ENCODE peak calls at places on chromosome 20, in eight cellular contexts. One of them, this sample, is unnamed. For H3K4me1, the result is how much of the 10 kb centered on the place peaks cover.

GRCh38 chr20:52899221-52899620 is 72.9 kb upstream of the TSHZ2 start:
- DNase-seq in ovary: no peak
- DNase-seq in HepG2: no peak
- DNase-seq in naive thymus-derived CD4-positive, alpha-beta T cell: no peak
- DNase-seq in left ventricle myocardium inferior: no peak
- DNase-seq in A673: no peak
- DNase-seq in hepatocyte: no peak
- DNase-seq in GM23338: no peak
- DNase-seq in this sample: no peak

GRCh38 chr20:23270427-23270911 is 80.1 kb upstream of the NXT1 start:
- DNase-seq in naive thymus-derived CD4-positive, alpha-beta T cell: no peak
- DNase-seq in GM23338: no peak
- DNase-seq in ovary: no peak
- DNase-seq in left ventricle myocardium inferior: no peak
- DNase-seq in hepatocyte: peak
- DNase-seq in HepG2: peak
- DNase-seq in A673: no peak
- DNase-seq in this sample: no peak

GRCh38 chr20:62595069-62595468 is 47.2 kb upstream of the SLCO4A1 start:
- DNase-seq in naive thymus-derived CD4-positive, alpha-beta T cell: no peak
- DNase-seq in GM23338: no peak
- DNase-seq in HepG2: no peak
- DNase-seq in A673: no peak
- DNase-seq in left ventricle myocardium inferior: no peak
- DNase-seq in hepatocyte: no peak
- DNase-seq in ovary: no peak
- DNase-seq in this sample: no peak

GRCh38 chr20:19416627-19417026 is 204.2 kb downstream of the SLC24A3 start:
- DNase-seq in HepG2: no peak
- DNase-seq in GM23338: no peak
- DNase-seq in left ventricle myocardium inferior: no peak
- DNase-seq in naive thymus-derived CD4-positive, alpha-beta T cell: no peak
- DNase-seq in ovary: no peak
- DNase-seq in A673: peak
- DNase-seq in hepatocyte: no peak
- DNase-seq in this sample: no peak

GRCh38 chr20:23746321-23746720 is 4.4 kb downstream of the CST1 start:
- DNase-seq in A673: no peak
- DNase-seq in naive thymus-derived CD4-positive, alpha-beta T cell: no peak
- DNase-seq in hepatocyte: no peak
- DNase-seq in GM23338: no peak
- DNase-seq in ovary: no peak
- DNase-seq in HepG2: no peak
- DNase-seq in left ventricle myocardium inferior: no peak
- DNase-seq in this sample: no peak

GRCh38 chr20:19265646-19266374 is 53.4 kb downstream of the SLC24A3 start:
- DNase-seq in HepG2: peak
- DNase-seq in A673: no peak
- DNase-seq in hepatocyte: no peak
- DNase-seq in ovary: no peak
- DNase-seq in naive thymus-derived CD4-positive, alpha-beta T cell: no peak
- DNase-seq in left ventricle myocardium inferior: no peak
- DNase-seq in GM23338: peak
- DNase-seq in this sample: peak

GRCh38 chr20:23200914-23201313 is 114.8 kb upstream of the CD93 start:
- DNase-seq in GM23338: peak
- DNase-seq in ovary: no peak
- DNase-seq in HepG2: peak
- DNase-seq in left ventricle myocardium inferior: no peak
- DNase-seq in hepatocyte: peak
- DNase-seq in A673: peak
- DNase-seq in naive thymus-derived CD4-positive, alpha-beta T cell: no peak
- DNase-seq in this sample: peak

GRCh38 chr20:64228751-64229518 is 26.6 kb upstream of the PCMTD2 start:
- DNase-seq in naive thymus-derived CD4-positive, alpha-beta T cell: no peak
- DNase-seq in hepatocyte: no peak
- DNase-seq in HepG2: no peak
- DNase-seq in GM23338: no peak
- DNase-seq in left ventricle myocardium inferior: no peak
- DNase-seq in ovary: no peak
- DNase-seq in A673: no peak
- DNase-seq in this sample: no peak

GRCh38 chr20:62027116-62027515 is 38.6 kb downstream of the TAF4 start:
- DNase-seq in naive thymus-derived CD4-positive, alpha-beta T cell: no peak
- DNase-seq in GM23338: no peak
- DNase-seq in A673: no peak
- DNase-seq in HepG2: no peak
- DNase-seq in hepatocyte: no peak
- DNase-seq in ovary: no peak
- DNase-seq in left ventricle myocardium inferior: no peak
- DNase-seq in this sample: no peak

GRCh38 chr20:25407311-25408169 is at the start of gene GINS1:
- DNase-seq in hepatocyte: peak
- DNase-seq in A673: peak
- DNase-seq in left ventricle myocardium inferior: peak
- DNase-seq in GM23338: peak
- DNase-seq in naive thymus-derived CD4-positive, alpha-beta T cell: peak
- DNase-seq in HepG2: peak
- DNase-seq in ovary: peak
- DNase-seq in this sample: peak

GRCh38 chr20:58634121-58634817 is 16.8 kb upstream of the STX16 start:
- DNase-seq in ovary: peak
- DNase-seq in GM23338: no peak
- DNase-seq in hepatocyte: no peak
- DNase-seq in left ventricle myocardium inferior: no peak
- DNase-seq in naive thymus-derived CD4-positive, alpha-beta T cell: no peak
- DNase-seq in A673: peak
- DNase-seq in HepG2: no peak
- DNase-seq in this sample: no peak

GRCh38 chr20:568865-569415 is 25.4 kb upstream of the CSNK2A1 start:
- DNase-seq in GM23338: peak
- DNase-seq in naive thymus-derived CD4-positive, alpha-beta T cell: no peak
- DNase-seq in ovary: no peak
- DNase-seq in hepatocyte: no peak
- DNase-seq in A673: no peak
- DNase-seq in HepG2: no peak
- DNase-seq in left ventricle myocardium inferior: no peak
- DNase-seq in this sample: no peak

GRCh38 chr20:574297-574942 is 30.8 kb upstream of the CSNK2A1 start:
- DNase-seq in left ventricle myocardium inferior: peak
- DNase-seq in GM23338: peak
- DNase-seq in A673: no peak
- DNase-seq in hepatocyte: no peak
- DNase-seq in ovary: no peak
- DNase-seq in HepG2: no peak
- DNase-seq in naive thymus-derived CD4-positive, alpha-beta T cell: no peak
- DNase-seq in this sample: no peak

GRCh38 chr20:573414-574296 is 30.1 kb upstream of the CSNK2A1 start:
- DNase-seq in A673: no peak
- DNase-seq in ovary: no peak
- DNase-seq in left ventricle myocardium inferior: no peak
- DNase-seq in naive thymus-derived CD4-positive, alpha-beta T cell: no peak
- DNase-seq in GM23338: no peak
- DNase-seq in hepatocyte: no peak
- DNase-seq in HepG2: no peak
- DNase-seq in this sample: no peak

GRCh38 chr20:572752-573151 is 29.2 kb upstream of the CSNK2A1 start:
- DNase-seq in hepatocyte: no peak
- DNase-seq in naive thymus-derived CD4-positive, alpha-beta T cell: no peak
- DNase-seq in HepG2: no peak
- DNase-seq in ovary: no peak
- DNase-seq in left ventricle myocardium inferior: peak
- DNase-seq in A673: no peak
- DNase-seq in GM23338: no peak
- DNase-seq in this sample: no peak

GRCh38 chr20:571754-572331 is 28.3 kb upstream of the CSNK2A1 start:
- DNase-seq in left ventricle myocardium inferior: peak
- DNase-seq in HepG2: no peak
- DNase-seq in naive thymus-derived CD4-positive, alpha-beta T cell: no peak
- DNase-seq in ovary: peak
- DNase-seq in GM23338: peak
- DNase-seq in hepatocyte: peak
- DNase-seq in A673: no peak
- DNase-seq in this sample: peak
- H3K4me3 ChIP-seq in left ventricle myocardium inferior: peak
- H3K4me3 ChIP-seq in HepG2: no peak
- H3K4me3 ChIP-seq in naive thymus-derived CD4-positive, alpha-beta T cell: no peak
- H3K4me3 ChIP-seq in ovary: no peak
- H3K4me3 ChIP-seq in GM23338: peak
- H3K4me3 ChIP-seq in hepatocyte: no peak
- H3K4me3 ChIP-seq in A673: no peak
- H3K4me3 ChIP-seq in this sample: no peak

GRCh38 chr20:32582659-32583580 is 2.2 kb downstream of the NOL4L start:
- DNase-seq in naive thymus-derived CD4-positive, alpha-beta T cell: peak
- DNase-seq in HepG2: no peak
- DNase-seq in A673: no peak
- DNase-seq in hepatocyte: peak
- DNase-seq in left ventricle myocardium inferior: peak
- DNase-seq in GM23338: peak
- DNase-seq in ovary: peak
- DNase-seq in this sample: no peak
- H3K27ac ChIP-seq in naive thymus-derived CD4-positive, alpha-beta T cell: peak
- H3K27ac ChIP-seq in HepG2: peak
- H3K27ac ChIP-seq in A673: no peak
- H3K27ac ChIP-seq in hepatocyte: peak
- H3K27ac ChIP-seq in left ventricle myocardium inferior: peak
- H3K27ac ChIP-seq in GM23338: no peak
- H3K27ac ChIP-seq in ovary: peak
- H3K27ac ChIP-seq in this sample: no peak

GRCh38 chr20:32536861-32537656 is 48.1 kb downstream of the NOL4L start:
- DNase-seq in naive thymus-derived CD4-positive, alpha-beta T cell: peak
- DNase-seq in ovary: no peak
- DNase-seq in left ventricle myocardium inferior: no peak
- DNase-seq in A673: no peak
- DNase-seq in GM23338: peak
- DNase-seq in hepatocyte: peak
- DNase-seq in HepG2: no peak
- DNase-seq in this sample: peak
- H3K4me1 ChIP-seq in naive thymus-derived CD4-positive, alpha-beta T cell: half or more
- H3K4me1 ChIP-seq in ovary: under half
- H3K4me1 ChIP-seq in left ventricle myocardium inferior: under half
- H3K4me1 ChIP-seq in A673: under half
- H3K4me1 ChIP-seq in GM23338: half or more
- H3K4me1 ChIP-seq in hepatocyte: under half
- H3K4me1 ChIP-seq in HepG2: half or more
- H3K4me1 ChIP-seq in this sample: under half

DNA sequence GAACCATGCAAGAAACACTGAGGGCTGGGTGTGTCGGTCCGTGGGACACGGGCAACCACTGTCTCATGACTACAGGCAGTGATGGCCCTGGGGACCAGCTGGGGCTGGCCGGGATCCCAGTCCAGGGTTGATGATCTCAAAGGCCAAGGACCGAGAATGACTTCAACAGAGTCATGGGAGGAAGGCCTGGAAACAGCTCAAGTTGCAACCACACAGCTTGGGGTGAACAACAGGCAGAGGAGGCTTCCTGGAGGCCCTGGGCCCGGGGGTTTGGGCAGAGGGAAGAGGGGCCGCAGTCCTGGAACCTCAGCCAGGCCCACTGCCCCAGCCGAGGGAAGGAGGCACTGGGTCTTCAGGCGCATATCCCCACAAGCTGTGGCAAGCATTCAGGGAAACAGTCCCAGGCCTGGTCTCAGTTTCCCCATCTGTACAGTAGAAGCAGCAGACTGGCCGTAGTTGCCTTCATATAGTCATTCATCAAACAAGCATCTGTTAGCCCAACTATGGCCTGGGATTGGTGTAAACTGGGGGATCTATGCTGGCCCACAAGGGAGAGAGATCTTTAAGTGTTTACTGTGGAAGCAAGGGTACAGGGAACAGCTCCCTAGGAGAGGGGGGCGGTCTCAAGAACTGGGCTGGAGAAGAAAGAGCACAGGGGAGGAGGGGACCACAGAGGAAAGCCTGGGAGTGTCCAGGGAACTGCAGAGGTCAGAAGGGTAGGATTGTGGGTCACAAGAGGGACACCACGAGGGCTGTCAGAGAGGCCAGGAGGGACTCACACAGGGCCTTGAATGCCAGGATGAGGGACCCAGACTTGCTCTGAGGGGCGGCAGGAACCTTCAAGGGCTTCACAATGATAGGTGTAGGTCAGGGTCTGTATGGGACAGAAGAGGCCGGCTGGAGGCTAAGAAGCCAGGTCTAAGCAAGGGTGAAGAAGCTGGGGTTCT is 2.1 kb downstream of the MYL9 start:
- DNase-seq in A673: no peak
- DNase-seq in GM23338: no peak
- DNase-seq in hepatocyte: no peak
- DNase-seq in ovary: peak
- DNase-seq in left ventricle myocardium inferior: peak
- DNase-seq in HepG2: no peak
- DNase-seq in naive thymus-derived CD4-positive, alpha-beta T cell: no peak
- DNase-seq in this sample: peak
- H3K4me3 ChIP-seq in A673: no peak
- H3K4me3 ChIP-seq in GM23338: no peak
- H3K4me3 ChIP-seq in hepatocyte: no peak
- H3K4me3 ChIP-seq in ovary: peak
- H3K4me3 ChIP-seq in left ventricle myocardium inferior: peak
- H3K4me3 ChIP-seq in HepG2: no peak
- H3K4me3 ChIP-seq in naive thymus-derived CD4-positive, alpha-beta T cell: no peak
- H3K4me3 ChIP-seq in this sample: no peak

GRCh38 chr20:59977086-59977485 is 18.9 kb downstream of the CDH26 start:
- DNase-seq in ovary: no peak
- DNase-seq in hepatocyte: no peak
- DNase-seq in A673: no peak
- DNase-seq in HepG2: no peak
- DNase-seq in GM23338: no peak
- DNase-seq in naive thymus-derived CD4-positive, alpha-beta T cell: no peak
- DNase-seq in left ventricle myocardium inferior: no peak
- DNase-seq in this sample: no peak
- H3K27ac ChIP-seq in ovary: no peak
- H3K27ac ChIP-seq in hepatocyte: no peak
- H3K27ac ChIP-seq in A673: no peak
- H3K27ac ChIP-seq in HepG2: no peak
- H3K27ac ChIP-seq in GM23338: no peak
- H3K27ac ChIP-seq in naive thymus-derived CD4-positive, alpha-beta T cell: no peak
- H3K27ac ChIP-seq in left ventricle myocardium inferior: no peak
- H3K27ac ChIP-seq in this sample: no peak

DNA sequence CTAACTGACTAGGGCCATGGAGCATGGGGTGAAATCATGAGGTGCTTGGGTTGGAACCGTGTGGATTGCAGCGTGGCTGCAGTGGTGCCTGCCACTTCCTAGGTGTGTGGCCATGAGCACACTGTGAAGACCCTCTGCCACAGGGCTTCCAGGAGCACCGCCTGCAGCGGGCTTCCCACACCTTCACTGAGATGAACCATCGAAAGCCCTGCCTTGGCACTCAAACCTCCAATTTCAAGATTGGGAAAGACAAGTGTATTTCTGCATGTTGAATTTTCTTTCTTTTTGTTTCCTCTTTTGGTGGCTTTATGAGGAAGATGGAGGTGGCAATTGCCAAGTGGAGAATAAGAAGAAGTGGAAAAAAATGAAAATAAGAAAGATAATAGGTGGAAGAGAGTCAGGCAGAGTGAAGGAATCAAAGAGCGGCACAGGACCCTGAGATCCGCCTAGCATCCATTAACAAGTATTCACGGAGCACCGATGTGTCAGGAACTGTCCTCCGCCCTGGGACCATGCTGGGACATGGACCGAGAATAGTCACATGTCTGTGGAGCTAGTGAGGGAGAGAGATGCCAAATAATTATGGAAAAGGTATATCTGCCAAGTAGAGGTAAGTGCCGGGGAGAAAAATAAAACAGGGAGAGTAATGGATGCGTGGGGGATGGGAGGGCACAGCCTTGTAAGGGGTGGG is 159.9 kb downstream of the BCAS1 start:
- DNase-seq in naive thymus-derived CD4-positive, alpha-beta T cell: no peak
- DNase-seq in ovary: no peak
- DNase-seq in GM23338: no peak
- DNase-seq in hepatocyte: no peak
- DNase-seq in left ventricle myocardium inferior: no peak
- DNase-seq in A673: no peak
- DNase-seq in HepG2: no peak
- DNase-seq in this sample: no peak
- H3K4me1 ChIP-seq in naive thymus-derived CD4-positive, alpha-beta T cell: under half
- H3K4me1 ChIP-seq in ovary: under half
- H3K4me1 ChIP-seq in GM23338: under half
- H3K4me1 ChIP-seq in hepatocyte: under half
- H3K4me1 ChIP-seq in left ventricle myocardium inferior: under half
- H3K4me1 ChIP-seq in A673: under half
- H3K4me1 ChIP-seq in HepG2: under half
- H3K4me1 ChIP-seq in this sample: under half